ENCODE peak calls at places on chromosomes 2 and 18, in nine cellular contexts. One of them, this sample, is unnamed.

GRCh38 chr18:11324510-11324909 is 175.1 kb upstream of the PIEZO2 start:
- DNase-seq in psoas muscle: no peak
- DNase-seq in GM12864: no peak
- DNase-seq in RWPE1: no peak
- DNase-seq in cardiac muscle cell: peak; percentile 56
- DNase-seq in GM06990: no peak
- DNase-seq in endothelial cell: no peak
- DNase-seq in breast epithelium: no peak
- DNase-seq in IMR-90: peak; percentile 22
- DNase-seq in this sample: no peak

GRCh38 chr2:186695081-186695756 is 1.4 kb downstream of the FAM171B start:
- DNase-seq in endothelial cell: no peak
- DNase-seq in IMR-90: peak; percentile 76
- DNase-seq in breast epithelium: no peak
- DNase-seq in cardiac muscle cell: peak; percentile 59
- DNase-seq in RWPE1: peak; percentile 24
- DNase-seq in psoas muscle: no peak
- DNase-seq in GM12864: no peak
- DNase-seq in GM06990: no peak
- DNase-seq in this sample: no peak

GRCh38 chr18:23340661-23341060 is 112.4 kb upstream of the RIOK3 start:
- DNase-seq in breast epithelium: no peak
- DNase-seq in GM06990: no peak
- DNase-seq in psoas muscle: no peak
- DNase-seq in IMR-90: peak; percentile 67
- DNase-seq in endothelial cell: no peak
- DNase-seq in GM12864: no peak
- DNase-seq in RWPE1: no peak
- DNase-seq in cardiac muscle cell: peak; percentile 74
- DNase-seq in this sample: no peak

GRCh38 chr2:240936106-240936505 is 30.0 kb downstream of the CROCC2 start:
- DNase-seq in RWPE1: no peak
- DNase-seq in psoas muscle: no peak
- DNase-seq in GM12864: no peak
- DNase-seq in breast epithelium: no peak
- DNase-seq in endothelial cell: no peak
- DNase-seq in GM06990: no peak
- DNase-seq in IMR-90: no peak
- DNase-seq in cardiac muscle cell: no peak
- DNase-seq in this sample: no peak

GRCh38 chr2:227154976-227155375 is 9.0 kb downstream of the COL4A4 start:
- DNase-seq in endothelial cell: no peak
- DNase-seq in GM06990: no peak
- DNase-seq in IMR-90: peak; percentile 28
- DNase-seq in cardiac muscle cell: peak; percentile 89
- DNase-seq in GM12864: no peak
- DNase-seq in breast epithelium: no peak
- DNase-seq in psoas muscle: no peak
- DNase-seq in RWPE1: no peak
- DNase-seq in this sample: no peak

GRCh38 chr2:202019689-202020450 is 13.8 kb upstream of the FZD7 start:
- DNase-seq in GM12864: no peak
- DNase-seq in GM06990: no peak
- DNase-seq in endothelial cell: no peak
- DNase-seq in IMR-90: peak; percentile 44
- DNase-seq in psoas muscle: peak; percentile 67
- DNase-seq in cardiac muscle cell: peak; percentile 61
- DNase-seq in RWPE1: no peak
- DNase-seq in breast epithelium: no peak
- DNase-seq in this sample: no peak

GRCh38 chr2:206096876-206097275 is 10.9 kb upstream of the INO80D start:
- DNase-seq in cardiac muscle cell: no peak
- DNase-seq in RWPE1: no peak
- DNase-seq in endothelial cell: no peak
- DNase-seq in GM06990: no peak
- DNase-seq in GM12864: no peak
- DNase-seq in IMR-90: no peak
- DNase-seq in breast epithelium: no peak
- DNase-seq in psoas muscle: no peak
- DNase-seq in this sample: no peak

GRCh38 chr18:48798334-48799197 is 152.2 kb downstream of the SMAD7 start:
- DNase-seq in endothelial cell: no peak
- DNase-seq in cardiac muscle cell: no peak
- DNase-seq in psoas muscle: peak; percentile 86
- DNase-seq in GM12864: no peak
- DNase-seq in GM06990: no peak
- DNase-seq in RWPE1: no peak
- DNase-seq in IMR-90: no peak
- DNase-seq in breast epithelium: no peak
- DNase-seq in this sample: no peak

GRCh38 chr2:102797486-102797885 is 35.7 kb downstream of the TMEM182 start:
- DNase-seq in GM12864: no peak
- DNase-seq in IMR-90: no peak
- DNase-seq in endothelial cell: no peak
- DNase-seq in RWPE1: no peak
- DNase-seq in psoas muscle: no peak
- DNase-seq in cardiac muscle cell: no peak
- DNase-seq in breast epithelium: no peak
- DNase-seq in GM06990: no peak
- DNase-seq in this sample: no peak

GRCh38 chr2:102796337-102796736 is 34.5 kb downstream of the TMEM182 start:
- DNase-seq in IMR-90: no peak
- DNase-seq in endothelial cell: no peak
- DNase-seq in GM06990: no peak
- DNase-seq in GM12864: no peak
- DNase-seq in cardiac muscle cell: no peak
- DNase-seq in RWPE1: no peak
- DNase-seq in psoas muscle: no peak
- DNase-seq in breast epithelium: no peak
- DNase-seq in this sample: no peak

GRCh38 chr2:102801098-102801718 is 39.4 kb downstream of the TMEM182 start:
- DNase-seq in IMR-90: peak; percentile 22
- DNase-seq in GM06990: no peak
- DNase-seq in psoas muscle: no peak
- DNase-seq in RWPE1: no peak
- DNase-seq in breast epithelium: no peak
- DNase-seq in endothelial cell: no peak
- DNase-seq in GM12864: no peak
- DNase-seq in cardiac muscle cell: peak; percentile 43
- DNase-seq in this sample: no peak

GRCh38 chr2:102795641-102796040 is 33.8 kb downstream of the TMEM182 start:
- DNase-seq in GM06990: no peak
- DNase-seq in psoas muscle: no peak
- DNase-seq in RWPE1: no peak
- DNase-seq in IMR-90: no peak
- DNase-seq in breast epithelium: no peak
- DNase-seq in cardiac muscle cell: no peak
- DNase-seq in endothelial cell: no peak
- DNase-seq in GM12864: no peak
- DNase-seq in this sample: no peak

GRCh38 chr2:102798181-102798580 is 36.4 kb downstream of the TMEM182 start:
- DNase-seq in psoas muscle: no peak
- DNase-seq in IMR-90: no peak
- DNase-seq in RWPE1: no peak
- DNase-seq in GM12864: no peak
- DNase-seq in cardiac muscle cell: no peak
- DNase-seq in endothelial cell: no peak
- DNase-seq in GM06990: no peak
- DNase-seq in breast epithelium: no peak
- DNase-seq in this sample: no peak
- TF ChIP-seq CTCF in psoas muscle: no peak
- TF ChIP-seq CTCF in IMR-90: no peak
- TF ChIP-seq CTCF in RWPE1: no peak
- TF ChIP-seq CTCF in GM12864: no peak
- TF ChIP-seq CTCF in cardiac muscle cell: no peak
- TF ChIP-seq CTCF in endothelial cell: no peak
- TF ChIP-seq CTCF in GM06990: no peak
- TF ChIP-seq CTCF in breast epithelium: no peak
- TF ChIP-seq CTCF in this sample: no peak

DNA sequence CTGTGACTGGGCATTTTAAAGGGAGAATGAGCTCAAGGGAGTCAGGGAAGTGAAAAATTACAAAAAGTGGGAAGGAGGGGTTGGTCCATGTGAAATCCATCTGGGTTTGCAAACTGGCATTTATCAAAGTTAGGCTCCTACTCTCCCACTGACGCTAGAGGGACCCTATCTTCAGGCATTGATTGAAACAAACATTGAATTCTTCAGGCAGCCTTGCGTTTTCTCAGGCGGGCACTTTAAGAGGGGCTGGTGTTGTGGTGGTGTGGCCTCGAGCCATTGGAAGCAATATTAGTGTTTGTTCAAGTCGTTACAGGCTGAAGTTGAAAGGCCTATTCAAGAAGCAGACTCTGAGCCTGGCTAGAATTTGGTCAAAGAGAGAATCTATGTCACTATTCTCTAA is 36.6 kb downstream of the STON1 start:
- DNase-seq in IMR-90: peak; percentile 17
- DNase-seq in psoas muscle: no peak
- DNase-seq in breast epithelium: no peak
- DNase-seq in RWPE1: no peak
- DNase-seq in endothelial cell: no peak
- DNase-seq in cardiac muscle cell: peak; percentile 58
- DNase-seq in GM12864: no peak
- DNase-seq in GM06990: no peak
- DNase-seq in this sample: no peak
- TF ChIP-seq CTCF in IMR-90: peak; percentile 38
- TF ChIP-seq CTCF in psoas muscle: no peak
- TF ChIP-seq CTCF in breast epithelium: peak; percentile 14
- TF ChIP-seq CTCF in RWPE1: no peak
- TF ChIP-seq CTCF in endothelial cell: no peak
- TF ChIP-seq CTCF in cardiac muscle cell: peak; percentile 57
- TF ChIP-seq CTCF in GM12864: no peak
- TF ChIP-seq CTCF in GM06990: peak; percentile 8
- TF ChIP-seq CTCF in this sample: no peak

GRCh38 chr2:113854970-113855740 is 34.7 kb upstream of the ACTR3 start:
- DNase-seq in GM12864: no peak
- DNase-seq in psoas muscle: no peak
- DNase-seq in cardiac muscle cell: no peak
- DNase-seq in IMR-90: no peak
- DNase-seq in endothelial cell: no peak
- DNase-seq in GM06990: no peak
- DNase-seq in RWPE1: no peak
- DNase-seq in breast epithelium: no peak
- DNase-seq in this sample: no peak

GRCh38 chr2:113848758-113849460 is 41.0 kb upstream of the ACTR3 start:
- DNase-seq in GM06990: no peak
- DNase-seq in GM12864: no peak
- DNase-seq in breast epithelium: no peak
- DNase-seq in cardiac muscle cell: no peak
- DNase-seq in RWPE1: peak; percentile 93
- DNase-seq in IMR-90: peak; percentile 62
- DNase-seq in endothelial cell: no peak
- DNase-seq in psoas muscle: no peak
- DNase-seq in this sample: peak; percentile 32

GRCh38 chr2:113850687-113851086 is 39.2 kb upstream of the ACTR3 start:
- DNase-seq in psoas muscle: no peak
- DNase-seq in cardiac muscle cell: peak; percentile 59
- DNase-seq in IMR-90: no peak
- DNase-seq in endothelial cell: no peak
- DNase-seq in GM12864: no peak
- DNase-seq in GM06990: no peak
- DNase-seq in RWPE1: no peak
- DNase-seq in breast epithelium: no peak
- DNase-seq in this sample: no peak

GRCh38 chr2:113854208-113854607 is 35.7 kb upstream of the ACTR3 start:
- DNase-seq in IMR-90: no peak
- DNase-seq in GM06990: no peak
- DNase-seq in cardiac muscle cell: no peak
- DNase-seq in GM12864: no peak
- DNase-seq in endothelial cell: no peak
- DNase-seq in RWPE1: no peak
- DNase-seq in breast epithelium: no peak
- DNase-seq in psoas muscle: no peak
- DNase-seq in this sample: no peak

GRCh38 chr2:113851640-113852039 is 38.2 kb upstream of the ACTR3 start:
- DNase-seq in GM12864: no peak
- DNase-seq in psoas muscle: no peak
- DNase-seq in RWPE1: no peak
- DNase-seq in cardiac muscle cell: peak; percentile 94
- DNase-seq in IMR-90: peak; percentile 49
- DNase-seq in breast epithelium: no peak
- DNase-seq in endothelial cell: no peak
- DNase-seq in GM06990: no peak
- DNase-seq in this sample: no peak
- TF ChIP-seq CTCF in GM12864: no peak
- TF ChIP-seq CTCF in psoas muscle: no peak
- TF ChIP-seq CTCF in RWPE1: no peak
- TF ChIP-seq CTCF in cardiac muscle cell: no peak
- TF ChIP-seq CTCF in IMR-90: no peak
- TF ChIP-seq CTCF in breast epithelium: no peak
- TF ChIP-seq CTCF in endothelial cell: no peak
- TF ChIP-seq CTCF in GM06990: no peak
- TF ChIP-seq CTCF in this sample: no peak

DNA sequence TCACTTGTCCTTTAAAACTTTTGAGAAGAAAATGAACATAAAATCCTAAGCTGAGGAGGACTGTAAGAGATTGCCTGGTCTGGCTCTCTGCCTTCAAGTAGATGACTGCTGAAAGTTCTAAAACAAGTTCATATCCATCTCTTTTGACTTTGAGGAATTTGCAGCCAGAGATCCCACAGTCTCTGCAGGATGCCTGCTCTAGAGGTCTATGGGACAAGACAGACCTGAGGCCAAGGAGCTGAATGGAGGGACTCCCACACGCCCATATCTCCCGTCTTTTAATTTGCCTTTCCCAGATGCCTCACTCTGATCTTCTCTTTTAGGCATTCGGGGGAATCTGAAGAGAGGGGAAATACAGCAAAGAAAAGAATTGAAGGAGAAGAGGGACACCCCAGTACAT is 255.9 kb upstream of the RASGRP3 start:
- DNase-seq in GM06990: no peak
- DNase-seq in cardiac muscle cell: peak; percentile 23
- DNase-seq in breast epithelium: no peak
- DNase-seq in psoas muscle: no peak
- DNase-seq in GM12864: no peak
- DNase-seq in endothelial cell: no peak
- DNase-seq in IMR-90: no peak
- DNase-seq in RWPE1: no peak
- DNase-seq in this sample: no peak
- TF ChIP-seq CTCF in GM06990: no peak
- TF ChIP-seq CTCF in cardiac muscle cell: no peak
- TF ChIP-seq CTCF in breast epithelium: no peak
- TF ChIP-seq CTCF in psoas muscle: no peak
- TF ChIP-seq CTCF in GM12864: no peak
- TF ChIP-seq CTCF in endothelial cell: no peak
- TF ChIP-seq CTCF in IMR-90: no peak
- TF ChIP-seq CTCF in RWPE1: no peak
- TF ChIP-seq CTCF in this sample: no peak

DNA sequence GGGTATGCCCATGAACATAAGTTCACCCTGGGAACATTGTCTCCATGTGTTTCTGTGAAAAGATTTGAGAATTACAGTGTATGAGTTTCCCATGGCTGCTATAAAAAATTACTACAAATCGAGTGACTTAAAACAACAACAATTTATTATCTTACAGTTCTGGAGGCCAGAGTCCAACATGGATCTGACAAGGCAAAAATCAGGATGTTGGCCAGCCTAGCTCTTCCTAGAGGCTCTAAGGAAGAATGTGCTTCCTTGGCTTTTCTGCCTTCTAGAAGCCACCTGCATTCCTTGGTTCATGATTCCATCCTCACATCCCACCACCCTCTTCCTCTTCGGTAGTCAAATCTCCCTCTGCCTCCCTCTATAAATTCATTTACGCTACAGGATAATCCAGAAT is 38.6 kb downstream of the FAM124B start:
- DNase-seq in endothelial cell: no peak
- DNase-seq in IMR-90: no peak
- DNase-seq in breast epithelium: no peak
- DNase-seq in cardiac muscle cell: no peak
- DNase-seq in GM12864: no peak
- DNase-seq in GM06990: no peak
- DNase-seq in psoas muscle: no peak
- DNase-seq in RWPE1: no peak
- DNase-seq in this sample: no peak
- TF ChIP-seq CTCF in endothelial cell: no peak
- TF ChIP-seq CTCF in IMR-90: no peak
- TF ChIP-seq CTCF in breast epithelium: no peak
- TF ChIP-seq CTCF in cardiac muscle cell: no peak
- TF ChIP-seq CTCF in GM12864: no peak
- TF ChIP-seq CTCF in GM06990: no peak
- TF ChIP-seq CTCF in psoas muscle: no peak
- TF ChIP-seq CTCF in RWPE1: no peak
- TF ChIP-seq CTCF in this sample: no peak

This sample was measured in GM10248.